ENCODE peak calls at places on chromosomes 6 and 20, in seven cellular contexts. F is LoVo; A is HuH-7.5; U is effector memory CD8-positive, alpha-beta T cell; R is mammary epithelial cell; M is AG20443; G is effector CD4-positive, alpha-beta T cell. Z is an unnamed sample.
A peak's percentile ranks its signal among the peaks of the same experiment; 100 is the strongest.

GRCh38 chr20:36467076-36467999 is 74.0 kb upstream of the MYL9 start:
- DNase-seq in F (peak; percentile 76), M (peak; percentile 74), U (peak; percentile 27), G (peak; percentile 43), A (no peak), R (peak; percentile 70), Z (peak; percentile 33)

GRCh38 chr6:157685596-157686280 is 137.3 kb upstream of the SNX9 start:
- DNase-seq in A (no peak), U (no peak), F (no peak), G (no peak), M (no peak), R (no peak), Z (no peak)

GRCh38 chr20:39210331-39211074 is 248.4 kb downstream of the DHX35 start:
- DNase-seq in G (no peak), F (no peak), A (no peak), U (no peak), R (no peak), M (no peak), Z (no peak)

GRCh38 chr20:38932457-38933120 is 6.4 kb downstream of the FAM83D start:
- DNase-seq in M (peak; percentile 29), U (no peak), G (no peak), R (peak; percentile 61), F (no peak), A (no peak), Z (no peak)

GRCh38 chr6:2773450-2773849 is 8.3 kb downstream of the WRNIP1 start:
- DNase-seq in F (no peak), A (no peak), G (no peak), U (no peak), M (peak; percentile 49), R (no peak), Z (no peak)

GRCh38 chr6:12924911-12925310 is 208.3 kb downstream of the PHACTR1 start:
- DNase-seq in F (no peak), R (no peak), M (no peak), A (no peak), U (no peak), G (no peak), Z (no peak)

GRCh38 chr20:23228912-23229311 is 121.7 kb upstream of the NXT1 start:
- DNase-seq in M (peak; percentile 61), R (peak; percentile 28), A (no peak), G (no peak), F (no peak), U (no peak), Z (no peak)

GRCh38 chr6:136410201-136411027 is 120.8 kb upstream of the BCLAF1 start:
- DNase-seq in A (no peak), G (no peak), R (no peak), F (no peak), U (no peak), M (peak; percentile 31), Z (no peak)

GRCh38 chr6:5295612-5296011 is 34.3 kb downstream of the FARS2 start:
- DNase-seq in U (no peak), G (no peak), M (no peak), F (no peak), R (no peak), A (no peak), Z (no peak)

GRCh38 chr20:17010181-17010580 is 216.7 kb upstream of the PCSK2 start:
- DNase-seq in G (no peak), M (no peak), F (no peak), A (no peak), U (no peak), R (no peak), Z (no peak)

GRCh38 chr6:148969679-148970078 is 222.8 kb downstream of the UST start:
- DNase-seq in U (no peak), F (no peak), R (no peak), G (no peak), M (no peak), A (no peak), Z (no peak)